ENCODE peak calls at places on chromosomes 6 and 20, in ten cellular contexts. Y is T-helper 17 cell, S is RKO, A is HEK293T, W is NB4, C is NCI-H460, X is Ammon's horn, J is GM23338, N is HFF-Myc, E is HCT116. F is an unnamed sample.
A peak's percentile ranks its signal among the peaks of the same experiment; 100 is the strongest.

GRCh38 chr20:46220808-46221207 is 87.5 kb downstream of the CDH22 start:
- DNase-seq in Y (no peak), S (no peak), A (no peak), W (no peak), C (no peak), X (peak; percentile 57), J (peak; percentile 63), N (no peak), E (peak; percentile 75), F (no peak)

GRCh38 chr20:21175433-21175832 is 49.6 kb downstream of the KIZ start:
- DNase-seq in Y (no peak), S (no peak), A (no peak), W (no peak), C (no peak), X (no peak), J (no peak), N (no peak), E (no peak), F (no peak)

GRCh38 chr6:151948007-151948745 is 140.7 kb downstream of the ESR1 start:
- DNase-seq in Y (no peak), S (no peak), A (no peak), W (peak; percentile 38), C (no peak), X (peak; percentile 32), J (no peak), N (no peak), E (no peak), F (no peak)

GRCh38 chr6:31879901-31880300 is 1.1 kb upstream of the SLC44A4 start:
- DNase-seq in Y (no peak), S (no peak), A (no peak), W (no peak), C (no peak), X (no peak), J (no peak), N (no peak), E (no peak), F (no peak)

GRCh38 chr6:136822051-136822378 is 377 bp upstream of the PEX7 start:
- DNase-seq in Y (no peak), S (peak; percentile 50), A (peak; percentile 14), W (no peak), C (no peak), X (no peak), J (no peak), N (no peak), E (no peak), F (no peak)

GRCh38 chr20:1757072-1757471 is 99.5 kb upstream of the SIRPG start:
- DNase-seq in Y (no peak), S (no peak), A (no peak), W (peak; percentile 86), C (no peak), X (no peak), J (no peak), N (no peak), E (no peak), F (no peak)

GRCh38 chr6:14448246-14448645 is 330.7 kb downstream of the CD83 start:
- DNase-seq in Y (no peak), S (no peak), A (no peak), W (no peak), C (no peak), X (no peak), J (no peak), N (no peak), E (no peak), F (no peak)

GRCh38 chr6:158026054-158026900 is 44.6 kb downstream of the SYNJ2 start:
- DNase-seq in Y (peak; percentile 71), S (peak; percentile 61), A (peak; percentile 69), W (peak; percentile 90), C (peak; percentile 41), X (peak; percentile 75), J (peak; percentile 50), N (peak; percentile 92), E (no peak), F (peak; percentile 83)

GRCh38 chr6:10414766-10415592 is at the start of gene TFAP2A:
- DNase-seq in Y (no peak), S (no peak), A (no peak), W (no peak), C (peak; percentile 68), X (peak; percentile 18), J (peak; percentile 95), N (peak; percentile 76), E (no peak), F (peak; percentile 67)